ENCODE peak calls at places on chromosomes 6 and 20, in ten cellular contexts. J is NCI-H1436; N is neural crest cell; O is ELR; L is HuH-7.5; M is esophagus squamous epithelium; F is iris pigment epithelial cell; Q is EL; E is CD4-positive, alpha-beta T cell; Y is tibial nerve. C is an unnamed sample.

GRCh38 chr20:8012724-8013123 is 6.8 kb downstream of the TMX4 start:
- DNase-seq in J (no peak), N (no peak), O (no peak), L (no peak), M (no peak), F (no peak), Q (no peak), E (no peak), Y (no peak), C (no peak)

GRCh38 chr6:34179106-34179720 is 33.3 kb upstream of the GRM4 start:
- DNase-seq in J (no peak), N (no peak), O (no peak), L (no peak), M (no peak), F (no peak), Q (no peak), E (no peak), Y (no peak), C (no peak)

GRCh38 chr20:45100563-45101245 is at the start of gene KCNS1:
- DNase-seq in J (no peak), N (peak), O (peak), L (peak), M (no peak), F (peak), Q (peak), E (no peak), Y (no peak), C (no peak)

GRCh38 chr20:47336013-47336754 is 20.3 kb downstream of the ZMYND8 start:
- DNase-seq in J (no peak), N (no peak), O (peak), L (no peak), M (no peak), F (peak), Q (peak), E (no peak), Y (no peak), C (no peak)

GRCh38 chr6:31008165-31008564 is 2.1 kb upstream of the MUC22 start:
- DNase-seq in J (no peak), N (no peak), O (no peak), L (no peak), M (no peak), F (no peak), Q (no peak), E (no peak), Y (no peak), C (no peak)

GRCh38 chr6:97958143-97958542 is 675.1 kb upstream of the MMS22L start:
- DNase-seq in J (no peak), N (peak), O (peak), L (no peak), M (no peak), F (peak), Q (no peak), E (no peak), Y (no peak), C (no peak)

GRCh38 chr20:50194831-50195523 is 4.3 kb downstream of the CEBPB start:
- DNase-seq in J (no peak), N (no peak), O (peak), L (no peak), M (no peak), F (no peak), Q (no peak), E (no peak), Y (peak), C (no peak)

GRCh38 chr6:157525292-157525889 is 144.4 kb downstream of the ZDHHC14 start:
- DNase-seq in J (no peak), N (no peak), O (no peak), L (no peak), M (no peak), F (no peak), Q (no peak), E (no peak), Y (no peak), C (no peak)

GRCh38 chr6:89278956-89279355 is 36.1 kb downstream of the GABRR2 start:
- DNase-seq in J (no peak), N (no peak), O (no peak), L (no peak), M (no peak), F (no peak), Q (no peak), E (no peak), Y (no peak), C (no peak)

GRCh38 chr6:90044833-90045337 is 150.6 kb downstream of the GJA10 start:
- DNase-seq in J (no peak), N (no peak), O (peak), L (no peak), M (no peak), F (peak), Q (peak), E (no peak), Y (no peak), C (no peak)

GRCh38 chr6:158924499-158925455 is 75.2 kb downstream of the RSPH3 start:
- DNase-seq in J (no peak), N (no peak), O (no peak), L (no peak), M (no peak), F (no peak), Q (no peak), E (no peak), Y (no peak), C (no peak)